ENCODE peak calls at places on chromosomes 12 and 14, in eight cellular contexts. One of them, this sample, is unnamed.

GRCh38 chr14:68139466-68140110 is 320.0 kb downstream of the RAD51B start:
- DNase-seq in lung: no peak
- DNase-seq in heart right ventricle: no peak
- DNase-seq in psoas muscle: no peak
- DNase-seq in PC-3: peak; percentile 51
- DNase-seq in transverse colon: no peak
- DNase-seq in esophagus squamous epithelium: no peak
- DNase-seq in uterus: no peak
- DNase-seq in this sample: no peak

GRCh38 chr14:33165144-33165925 is 226.7 kb downstream of the NPAS3 start:
- DNase-seq in PC-3: peak; percentile 57
- DNase-seq in lung: no peak
- DNase-seq in psoas muscle: no peak
- DNase-seq in heart right ventricle: no peak
- DNase-seq in esophagus squamous epithelium: no peak
- DNase-seq in uterus: no peak
- DNase-seq in transverse colon: no peak
- DNase-seq in this sample: no peak

GRCh38 chr14:67964391-67964812 is 144.8 kb downstream of the RAD51B start:
- DNase-seq in PC-3: peak; percentile 90
- DNase-seq in heart right ventricle: no peak
- DNase-seq in lung: no peak
- DNase-seq in esophagus squamous epithelium: no peak
- DNase-seq in transverse colon: no peak
- DNase-seq in uterus: no peak
- DNase-seq in psoas muscle: no peak
- DNase-seq in this sample: peak; percentile 79

GRCh38 chr12:3252416-3252815 is 175.2 kb downstream of the TSPAN9 start:
- DNase-seq in heart right ventricle: peak; percentile 93
- DNase-seq in esophagus squamous epithelium: no peak
- DNase-seq in uterus: peak; percentile 92
- DNase-seq in lung: peak; percentile 58
- DNase-seq in psoas muscle: peak; percentile 95
- DNase-seq in transverse colon: peak; percentile 72
- DNase-seq in PC-3: no peak
- DNase-seq in this sample: no peak

GRCh38 chr12:7079826-7080125 is 12.5 kb downstream of the C1R start:
- DNase-seq in psoas muscle: no peak
- DNase-seq in transverse colon: no peak
- DNase-seq in PC-3: peak; percentile 30
- DNase-seq in esophagus squamous epithelium: no peak
- DNase-seq in lung: no peak
- DNase-seq in heart right ventricle: no peak
- DNase-seq in uterus: no peak
- DNase-seq in this sample: peak; percentile 81

GRCh38 chr14:63614964-63615363 is 26.7 kb downstream of the WDR89 start:
- DNase-seq in heart right ventricle: no peak
- DNase-seq in lung: no peak
- DNase-seq in esophagus squamous epithelium: no peak
- DNase-seq in transverse colon: no peak
- DNase-seq in PC-3: peak; percentile 38
- DNase-seq in uterus: no peak
- DNase-seq in psoas muscle: no peak
- DNase-seq in this sample: peak; percentile 16

GRCh38 chr12:7832059-7832696 is 40.5 kb downstream of the SLC2A14 start:
- DNase-seq in uterus: no peak
- DNase-seq in heart right ventricle: peak; percentile 14
- DNase-seq in transverse colon: no peak
- DNase-seq in esophagus squamous epithelium: no peak
- DNase-seq in psoas muscle: no peak
- DNase-seq in lung: peak; percentile 36
- DNase-seq in PC-3: peak; percentile 50
- DNase-seq in this sample: peak; percentile 40

GRCh38 chr14:61111145-61112130 is 130.4 kb downstream of the SLC38A6 start:
- DNase-seq in transverse colon: no peak
- DNase-seq in uterus: no peak
- DNase-seq in lung: no peak
- DNase-seq in esophagus squamous epithelium: no peak
- DNase-seq in psoas muscle: no peak
- DNase-seq in PC-3: no peak
- DNase-seq in heart right ventricle: no peak
- DNase-seq in this sample: no peak

GRCh38 chr12:122306407-122306806 is 40.1 kb upstream of the VPS33A start:
- DNase-seq in uterus: no peak
- DNase-seq in esophagus squamous epithelium: no peak
- DNase-seq in lung: no peak
- DNase-seq in heart right ventricle: no peak
- DNase-seq in PC-3: no peak
- DNase-seq in psoas muscle: no peak
- DNase-seq in transverse colon: no peak
- DNase-seq in this sample: no peak

GRCh38 chr14:74161526-74162158 is 76.9 kb downstream of the LIN52 start:
- DNase-seq in esophagus squamous epithelium: no peak
- DNase-seq in PC-3: no peak
- DNase-seq in transverse colon: no peak
- DNase-seq in uterus: no peak
- DNase-seq in heart right ventricle: no peak
- DNase-seq in lung: no peak
- DNase-seq in psoas muscle: no peak
- DNase-seq in this sample: no peak

GRCh38 chr12:132267873-132268272 is 61.5 kb downstream of the GALNT9 start:
- DNase-seq in esophagus squamous epithelium: no peak
- DNase-seq in transverse colon: no peak
- DNase-seq in PC-3: no peak
- DNase-seq in psoas muscle: no peak
- DNase-seq in uterus: no peak
- DNase-seq in heart right ventricle: no peak
- DNase-seq in lung: no peak
- DNase-seq in this sample: no peak

DNA sequence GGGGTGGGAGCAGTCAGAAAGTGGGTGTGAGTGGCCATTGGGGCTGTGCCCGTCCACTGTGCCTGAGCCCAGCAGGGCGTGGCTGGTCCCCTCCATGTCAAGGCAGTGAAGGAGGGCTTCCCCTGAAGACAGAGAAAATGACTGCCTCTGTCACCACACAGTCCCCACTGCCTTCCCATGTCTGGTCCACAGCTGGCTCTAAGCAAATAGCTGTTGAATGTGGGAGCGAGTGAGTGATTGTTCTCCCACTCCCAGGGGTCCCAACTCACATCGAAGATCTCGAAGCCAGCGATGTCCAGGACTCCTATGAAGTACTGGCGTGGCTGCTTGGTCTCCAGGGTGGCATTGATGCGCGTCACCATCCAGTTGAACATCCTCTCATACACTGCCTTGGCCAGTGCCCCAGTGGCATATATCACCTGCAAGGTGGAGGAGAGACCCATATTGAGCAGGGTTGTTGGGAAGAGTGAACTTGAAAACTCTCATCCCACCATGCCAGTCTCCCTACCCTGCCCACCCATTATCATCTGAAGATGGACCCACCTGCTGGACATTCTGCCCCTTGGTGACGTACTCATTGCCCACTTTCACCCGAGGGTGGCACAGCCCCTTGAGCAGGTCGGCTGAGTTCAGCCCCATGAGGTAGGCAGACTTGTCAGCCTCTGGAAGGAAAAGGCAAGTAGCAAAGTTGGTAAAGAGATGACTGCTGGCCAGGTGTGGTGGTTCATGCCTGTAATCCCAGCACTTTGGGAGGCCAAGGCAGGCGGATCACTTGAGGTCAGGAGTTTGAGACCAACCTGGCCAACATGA is 6.6 kb downstream of the MYH7 start:
- DNase-seq in psoas muscle: no peak
- DNase-seq in esophagus squamous epithelium: no peak
- DNase-seq in uterus: no peak
- DNase-seq in transverse colon: no peak
- DNase-seq in PC-3: no peak
- DNase-seq in heart right ventricle: no peak
- DNase-seq in lung: no peak
- DNase-seq in this sample: no peak
- H3K4me1 ChIP-seq in psoas muscle: peaks cover 2% of the 10 kb centered on the region
- H3K4me1 ChIP-seq in esophagus squamous epithelium: no peaks in the 10 kb centered on the region
- H3K4me1 ChIP-seq in uterus: no peaks in the 10 kb centered on the region
- H3K4me1 ChIP-seq in transverse colon: no peaks in the 10 kb centered on the region
- H3K4me1 ChIP-seq in PC-3: no peaks in the 10 kb centered on the region
- H3K4me1 ChIP-seq in heart right ventricle: no peaks in the 10 kb centered on the region
- H3K4me1 ChIP-seq in lung: no peaks in the 10 kb centered on the region
- H3K4me1 ChIP-seq in this sample: no peaks in the 10 kb centered on the region

DNA sequence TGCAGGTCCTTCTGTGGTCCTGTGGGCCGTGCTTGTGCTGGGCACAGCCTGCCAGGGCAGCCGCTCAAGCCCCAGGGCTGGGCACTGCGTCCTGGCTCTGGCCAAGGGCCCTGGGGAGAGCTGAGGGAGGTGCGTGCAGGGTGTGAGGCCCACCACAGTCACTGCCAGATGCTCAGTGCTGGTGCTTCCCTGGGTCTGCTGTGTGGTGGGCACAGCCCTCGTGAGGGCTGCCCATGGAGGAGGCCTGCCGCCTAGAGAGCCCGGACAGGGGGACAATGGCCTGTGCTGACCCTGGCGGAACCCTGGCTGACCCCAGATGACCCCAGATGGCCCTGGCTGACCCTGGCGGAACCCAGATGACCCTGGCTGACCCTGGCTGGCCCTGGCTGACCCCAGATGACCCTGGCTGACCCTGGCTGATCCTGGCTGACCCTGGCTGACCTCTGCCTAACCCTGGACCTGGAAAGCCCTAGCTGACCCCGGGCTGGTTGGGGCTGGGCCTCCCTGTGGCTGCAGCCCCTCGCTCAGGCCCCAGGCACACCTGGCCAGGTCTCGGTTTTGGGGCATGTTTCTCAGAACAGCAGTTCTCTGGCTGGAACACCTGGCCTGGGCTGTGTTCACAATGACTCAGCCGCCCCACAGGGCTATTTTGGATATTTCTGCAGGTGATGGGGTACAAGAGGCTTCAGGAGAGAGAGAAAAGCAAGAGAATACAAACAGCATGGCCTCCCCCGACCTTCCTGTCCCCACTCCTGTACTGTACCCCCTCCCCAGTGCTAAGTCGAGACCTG is 55.4 kb downstream of the TMEM121 start:
- DNase-seq in lung: no peak
- DNase-seq in uterus: no peak
- DNase-seq in heart right ventricle: no peak
- DNase-seq in psoas muscle: peak; percentile 43
- DNase-seq in esophagus squamous epithelium: no peak
- DNase-seq in transverse colon: peak; percentile 68
- DNase-seq in PC-3: no peak
- DNase-seq in this sample: no peak
- H3K27ac ChIP-seq in lung: no peak overlapping the region
- H3K27ac ChIP-seq in uterus: no peak overlapping the region
- H3K27ac ChIP-seq in heart right ventricle: no peak overlapping the region
- H3K27ac ChIP-seq in psoas muscle: no peak overlapping the region
- H3K27ac ChIP-seq in esophagus squamous epithelium: no peak overlapping the region
- H3K27ac ChIP-seq in transverse colon: peak overlapping the region; percentile 74
- H3K27ac ChIP-seq in PC-3: no peak overlapping the region
- H3K27ac ChIP-seq in this sample: no peak overlapping the region

GRCh38 chr14:82855912-82856381 is 1322.3 kb upstream of the SEL1L start:
- DNase-seq in uterus: no peak
- DNase-seq in heart right ventricle: no peak
- DNase-seq in PC-3: peak; percentile 46
- DNase-seq in lung: no peak
- DNase-seq in psoas muscle: no peak
- DNase-seq in esophagus squamous epithelium: no peak
- DNase-seq in transverse colon: no peak
- DNase-seq in this sample: peak; percentile 72
- TF ChIP-seq CTCF in uterus: no peak
- TF ChIP-seq CTCF in heart right ventricle: peak; percentile 48
- TF ChIP-seq CTCF in PC-3: peak; percentile 47
- TF ChIP-seq CTCF in lung: no peak
- TF ChIP-seq CTCF in psoas muscle: no peak
- TF ChIP-seq CTCF in esophagus squamous epithelium: peak; percentile 50
- TF ChIP-seq CTCF in transverse colon: no peak
- TF ChIP-seq CTCF in this sample: peak; percentile 71

GRCh38 chr14:103136388-103137271 is 13.4 kb downstream of the TNFAIP2 start:
- DNase-seq in transverse colon: no peak
- DNase-seq in heart right ventricle: no peak
- DNase-seq in uterus: peak; percentile 63
- DNase-seq in esophagus squamous epithelium: no peak
- DNase-seq in lung: no peak
- DNase-seq in psoas muscle: peak; percentile 44
- DNase-seq in PC-3: peak; percentile 84
- DNase-seq in this sample: peak; percentile 46

GRCh38 chr14:103134919-103135318 is 11.7 kb downstream of the TNFAIP2 start:
- DNase-seq in lung: no peak
- DNase-seq in uterus: no peak
- DNase-seq in transverse colon: no peak
- DNase-seq in heart right ventricle: no peak
- DNase-seq in psoas muscle: no peak
- DNase-seq in PC-3: no peak
- DNase-seq in esophagus squamous epithelium: no peak
- DNase-seq in this sample: no peak

GRCh38 chr14:103134405-103134804 is 11.1 kb downstream of the TNFAIP2 start:
- DNase-seq in lung: no peak
- DNase-seq in uterus: no peak
- DNase-seq in heart right ventricle: no peak
- DNase-seq in esophagus squamous epithelium: no peak
- DNase-seq in PC-3: no peak
- DNase-seq in psoas muscle: no peak
- DNase-seq in transverse colon: no peak
- DNase-seq in this sample: no peak

GRCh38 chr14:103135333-103136075 is 12.2 kb downstream of the TNFAIP2 start:
- DNase-seq in uterus: no peak
- DNase-seq in lung: no peak
- DNase-seq in esophagus squamous epithelium: no peak
- DNase-seq in PC-3: no peak
- DNase-seq in psoas muscle: peak; percentile 52
- DNase-seq in transverse colon: no peak
- DNase-seq in heart right ventricle: no peak
- DNase-seq in this sample: no peak

DNA sequence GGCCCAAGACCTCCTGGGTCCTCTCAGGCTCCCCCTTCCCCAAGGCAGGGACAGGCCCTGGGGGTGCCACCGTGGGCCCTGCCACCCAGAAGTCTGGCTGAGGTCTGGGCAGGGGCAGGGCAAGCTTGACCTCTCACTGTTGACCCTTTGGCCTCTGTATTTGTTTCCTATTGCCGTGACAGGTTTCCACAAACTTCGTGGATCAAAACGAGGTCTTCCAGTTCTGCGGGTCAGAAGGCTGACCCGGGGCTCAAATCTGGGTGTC is 12.7 kb downstream of the TNFAIP2 start:
- DNase-seq in lung: no peak
- DNase-seq in psoas muscle: no peak
- DNase-seq in esophagus squamous epithelium: no peak
- DNase-seq in heart right ventricle: no peak
- DNase-seq in transverse colon: no peak
- DNase-seq in PC-3: no peak
- DNase-seq in uterus: no peak
- DNase-seq in this sample: no peak
- H3K4me1 ChIP-seq in lung: peaks cover 9% of the 10 kb centered on the region
- H3K4me1 ChIP-seq in psoas muscle: peaks cover 16% of the 10 kb centered on the region
- H3K4me1 ChIP-seq in esophagus squamous epithelium: peaks cover 74% of the 10 kb centered on the region
- H3K4me1 ChIP-seq in heart right ventricle: peaks cover 16% of the 10 kb centered on the region
- H3K4me1 ChIP-seq in transverse colon: no peaks in the 10 kb centered on the region
- H3K4me1 ChIP-seq in PC-3: peaks cover 22% of the 10 kb centered on the region
- H3K4me1 ChIP-seq in uterus: peaks cover 21% of the 10 kb centered on the region
- H3K4me1 ChIP-seq in this sample: no peaks in the 10 kb centered on the region

This sample was measured in foreskin keratinocyte.